ENCODE peak calls at places on chromosomes 2 and 18, in four cellular contexts. U is HepG2, E is K562, M is GM12878. X is an unnamed sample.

GRCh38 chr2:148253716-148254115 is 232.8 kb downstream of the MBD5 start:
- DNase-seq in U (no peak), E (no peak), M (no peak), X (peak)

GRCh38 chr2:172496096-172496709 is 59.7 kb upstream of the PDK1 start:
- DNase-seq in U (no peak), E (no peak), M (no peak), X (no peak)

GRCh38 chr2:74474899-74475298 is 2.4 kb upstream of the MRPL53 start:
- DNase-seq in U (no peak), E (no peak), M (no peak), X (peak)

GRCh38 chr2:11944311-11944710 is 197.9 kb downstream of the LPIN1 start:
- DNase-seq in U (no peak), E (no peak), M (no peak), X (no peak)

GRCh38 chr2:223247136-223247535 is 195.1 kb downstream of the KCNE4 start:
- DNase-seq in U (peak), E (peak), M (no peak), X (no peak)

GRCh38 chr2:222900354-222900753 is 39.5 kb downstream of the ACSL3 start:
- DNase-seq in U (no peak), E (no peak), M (no peak), X (no peak)

GRCh38 chr2:156708051-156708450 is 271.9 kb downstream of the GPD2 start:
- DNase-seq in U (no peak), E (no peak), M (no peak), X (no peak)

GRCh38 chr18:58263055-58263732 is 219.2 kb downstream of the NEDD4L start:
- DNase-seq in U (no peak), E (peak), M (no peak), X (no peak)

GRCh38 chr2:158725496-158725895 is 69.6 kb upstream of the DAPL1 start:
- DNase-seq in U (no peak), E (no peak), M (no peak), X (peak)

DNA sequence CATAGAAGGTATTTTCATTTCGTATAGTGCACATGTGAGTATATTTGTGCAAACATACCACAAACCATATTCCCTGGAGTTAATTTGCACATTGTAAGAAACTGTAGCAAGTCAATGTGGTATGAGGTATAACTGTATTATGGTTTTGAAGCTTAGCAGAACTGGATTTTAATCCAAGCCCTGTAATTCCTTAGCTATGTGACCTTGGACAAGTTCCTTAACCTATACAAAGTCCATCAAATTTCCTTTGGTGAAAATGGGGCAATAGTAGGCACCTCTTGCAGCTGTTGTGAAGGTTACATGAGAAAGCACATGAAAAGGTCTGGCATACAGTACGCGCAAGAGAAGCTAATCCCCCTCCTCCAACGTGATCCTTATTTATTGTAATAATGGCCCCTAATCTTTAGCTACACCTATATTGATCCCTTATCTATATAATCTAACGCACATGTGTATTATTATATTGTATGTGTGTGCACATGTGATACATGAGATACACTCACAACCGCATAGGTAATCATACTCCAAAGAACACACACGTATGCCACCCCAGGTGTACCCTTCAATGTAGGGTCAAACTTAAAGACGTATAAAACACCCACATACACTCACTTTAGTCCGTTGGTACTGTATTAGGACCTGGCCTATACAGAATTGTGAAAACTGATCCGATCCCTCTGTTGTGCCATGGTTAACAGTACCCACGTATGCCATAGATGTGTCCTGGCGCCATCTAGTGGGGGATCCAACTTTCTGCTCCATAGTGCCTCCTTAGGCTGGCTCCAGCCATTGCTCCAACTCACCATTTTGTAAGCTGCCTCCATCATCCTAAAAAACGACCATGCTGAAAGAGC is 402.9 kb upstream of the SLC14A2 start:
- DNase-seq in U (peak), E (peak), M (peak), X (peak)
- TF ChIP-seq ESRRA in U (no peak), E (no peak), M (no peak), X (no peak)

GRCh38 chr2:68686178-68686577 is 42.8 kb downstream of the PROKR1 start:
- DNase-seq in U (no peak), E (no peak), M (no peak), X (no peak)
- TF ChIP-seq POLR2AphosphoS2 in U (no peak), E (no peak), M (no peak), X (no peak)

GRCh38 chr2:80417737-80418136 is 113.2 kb upstream of the LRRTM1 start:
- DNase-seq in U (no peak), E (no peak), M (no peak), X (no peak)
- TF ChIP-seq MAX in U (no peak), E (no peak), M (no peak), X (no peak)

DNA sequence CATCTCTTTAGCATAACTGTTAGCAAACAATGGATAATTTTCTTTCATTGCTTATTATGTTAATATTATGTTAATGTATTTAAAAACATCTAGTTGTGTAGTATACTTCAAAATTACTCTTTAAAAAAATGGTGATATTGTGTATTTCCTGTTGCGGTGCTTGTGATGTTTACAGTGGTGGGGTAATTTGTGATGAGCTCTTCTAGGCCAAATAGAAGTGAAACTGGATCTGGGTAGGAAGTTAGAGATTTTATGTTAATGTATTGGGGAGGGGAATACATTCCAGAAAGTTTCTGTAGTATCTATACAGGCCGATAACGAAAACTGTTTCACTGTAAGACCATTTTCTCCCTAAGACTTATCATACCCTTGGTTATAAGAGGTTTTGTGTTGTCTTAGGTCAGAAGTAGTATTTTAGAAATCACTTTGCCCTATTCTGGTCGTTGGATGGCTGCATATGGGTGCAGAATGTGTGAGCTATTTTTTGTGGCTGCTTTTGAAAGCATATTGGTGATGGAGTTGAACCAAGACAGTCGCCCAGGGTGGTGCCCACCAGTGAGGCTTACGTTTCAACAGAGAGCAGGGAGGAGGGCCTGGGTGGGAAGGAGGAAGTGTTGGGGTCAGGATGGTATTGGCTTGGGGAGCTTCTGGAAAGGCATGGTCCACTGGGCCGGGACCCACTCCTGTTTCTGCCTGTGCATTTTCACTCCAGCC is 5.8 kb downstream of the TSHZ1 start:
- DNase-seq in U (no peak), E (no peak), M (no peak), X (no peak)
- TF ChIP-seq ESRRA in U (no peak), E (no peak), M (no peak), X (no peak)

DNA sequence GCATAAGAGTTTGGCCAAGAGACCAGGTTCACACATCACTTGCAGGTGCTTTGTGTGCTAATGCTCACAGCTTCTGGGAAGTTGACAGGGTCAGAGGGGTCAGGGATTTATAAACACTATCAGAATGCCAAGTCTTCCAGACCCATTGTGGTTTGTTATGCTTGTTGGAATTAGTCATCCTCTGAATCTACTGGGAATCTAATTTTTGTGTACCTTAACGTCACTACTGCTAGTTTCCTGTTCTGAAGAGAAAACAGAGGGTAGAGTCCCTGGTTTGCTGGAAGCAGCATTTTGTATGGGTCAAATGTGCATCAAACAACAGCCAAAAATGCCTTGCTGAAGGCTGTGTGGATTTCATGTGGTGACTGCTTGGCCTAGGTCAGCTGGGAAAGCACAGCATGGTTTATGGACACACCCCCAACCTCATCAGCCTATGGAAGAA is 33.3 kb downstream of the ANTXR1 start:
- DNase-seq in U (peak), E (no peak), M (no peak), X (peak)
- TF ChIP-seq POLR2AphosphoS2 in U (no peak), E (no peak), M (no peak), X (no peak)

DNA sequence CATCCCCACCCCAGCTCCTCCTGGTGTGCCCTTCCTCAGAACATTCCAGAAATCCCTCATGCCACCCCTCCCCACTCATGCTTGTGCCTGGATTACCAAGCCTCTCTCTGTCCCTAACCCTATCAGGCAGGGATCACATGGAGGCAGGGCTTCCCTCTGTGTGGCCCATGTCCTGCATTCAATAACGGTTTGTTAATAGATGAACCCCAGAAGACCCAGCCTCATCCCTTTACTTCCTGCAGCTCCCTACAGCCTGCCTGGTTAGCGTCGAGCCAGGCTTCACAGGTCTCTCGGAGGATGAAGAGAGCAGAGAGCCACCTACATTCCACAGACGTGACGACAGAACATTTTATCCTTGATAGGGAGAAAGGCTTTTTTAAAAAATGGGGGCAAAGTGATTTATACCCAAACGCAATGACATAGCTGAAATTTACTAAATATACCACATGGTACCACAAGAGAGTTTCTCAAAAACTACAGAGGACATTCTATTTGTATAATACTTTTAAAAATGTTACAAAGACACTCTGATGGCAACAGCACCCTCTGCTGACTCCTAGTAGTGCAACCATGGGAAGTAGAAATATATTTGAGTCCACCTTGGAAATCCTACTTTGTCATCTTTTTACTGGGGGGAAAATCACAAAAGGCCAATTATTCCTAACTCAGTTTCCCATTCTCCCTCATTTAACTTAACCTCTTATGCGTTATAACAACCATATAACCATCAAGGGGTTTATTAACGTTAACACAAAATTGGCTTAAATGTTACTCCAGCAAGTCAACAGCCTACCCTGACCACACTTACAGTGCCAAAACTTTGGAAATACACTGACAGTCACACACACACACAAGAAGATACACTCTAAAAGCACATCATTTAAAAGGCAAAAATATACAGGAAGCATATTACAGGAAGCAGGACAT is 30.7 kb downstream of the FBXO15 start:
- DNase-seq in U (peak), E (no peak), M (no peak), X (no peak)
- TF ChIP-seq MAX in U (no peak), E (no peak), M (no peak), X (no peak)

GRCh38 chr2:190767821-190768220 is 112.8 kb upstream of the GLS start:
- DNase-seq in U (no peak), E (no peak), M (no peak), X (no peak)
- TF ChIP-seq ESRRA in U (no peak), E (no peak), M (no peak), X (no peak)